ENCODE peak calls at places on chromosomes 2 and 18, in five cellular contexts. Q, I, R, T and L are unnamed samples.

GRCh38 chr2:121480826-121481225 is 49.9 kb upstream of the RNU4ATAC start:
- DNase-seq in Q (no peak), I (no peak), R (peak), T (peak), L (peak)

GRCh38 chr18:23682472-23682871 is 6.8 kb upstream of the LAMA3 start:
- DNase-seq in Q (no peak), I (no peak), R (no peak), T (no peak), L (no peak)

GRCh38 chr18:49813071-49813320 is 337 bp downstream of the ACAA2 start:
- DNase-seq in Q (peak), I (peak), R (peak), T (peak), L (peak)

GRCh38 chr2:55430536-55430935 is 10.9 kb upstream of the CCDC88A start:
- DNase-seq in Q (no peak), I (no peak), R (no peak), T (peak), L (no peak)

GRCh38 chr18:14974576-14974975 is 226.6 kb downstream of the ANKRD30B start:
- DNase-seq in Q (no peak), I (no peak), R (no peak), T (no peak), L (no peak)

GRCh38 chr2:215271466-215271865 is 40.4 kb upstream of the ATIC start:
- DNase-seq in Q (no peak), I (no peak), R (no peak), T (no peak), L (no peak)

GRCh38 chr2:26618611-26619010 is 22.6 kb downstream of the CIB4 start:
- DNase-seq in Q (no peak), I (no peak), R (no peak), T (no peak), L (no peak)

GRCh38 chr2:86298411-86299390 is 38.7 kb downstream of the REEP1 start:
- DNase-seq in Q (no peak), I (no peak), R (no peak), T (no peak), L (no peak)

GRCh38 chr2:231711677-231712461 is 3.5 kb downstream of the PTMA start:
- DNase-seq in Q (no peak), I (peak), R (no peak), T (no peak), L (no peak)

GRCh38 chr18:37270046-37270665 is 295.4 kb downstream of the CELF4 start:
- DNase-seq in Q (peak), I (no peak), R (peak), T (peak), L (peak)

GRCh38 chr18:50188652-50189051 is 6.3 kb downstream of the MYO5B start:
- DNase-seq in Q (no peak), I (peak), R (no peak), T (no peak), L (no peak)

GRCh38 chr2:222709191-222709891 is 37.9 kb downstream of the MOGAT1 start:
- DNase-seq in Q (peak), I (peak), R (peak), T (peak), L (peak)

GRCh38 chr2:96408631-96409542 is 73.3 kb downstream of the NCAPH start:
- DNase-seq in Q (peak), I (no peak), R (no peak), T (peak), L (peak)

GRCh38 chr18:51236225-51236624 is 38.7 kb upstream of the MEX3C start:
- DNase-seq in Q (no peak), I (no peak), R (peak), T (no peak), L (peak)

GRCh38 chr2:128363991-128364390 is 45.3 kb upstream of the HS6ST1 start:
- DNase-seq in Q (no peak), I (no peak), R (no peak), T (no peak), L (no peak)

GRCh38 chr18:950882-951539 is 46.3 kb downstream of the ADCYAP1 start:
- DNase-seq in Q (no peak), I (no peak), R (peak), T (no peak), L (no peak)

GRCh38 chr2:217650716-217651360 is 352.0 kb downstream of the TNS1 start:
- DNase-seq in Q (no peak), I (no peak), R (peak), T (peak), L (peak)

GRCh38 chr2:232894746-232895145 is 24.7 kb downstream of the SNORC start:
- DNase-seq in Q (no peak), I (no peak), R (no peak), T (no peak), L (no peak)

GRCh38 chr18:10705786-10706185 is 180.0 kb downstream of the NAPG start:
- DNase-seq in Q (no peak), I (no peak), R (no peak), T (no peak), L (no peak)

GRCh38 chr2:46296840-46297545 is at the start of gene EPAS1:
- DNase-seq in Q (peak), I (peak), R (peak), T (peak), L (peak)

GRCh38 chr2:144183744-144184143 is 336.2 kb downstream of the ZEB2 start:
- DNase-seq in Q (no peak), I (peak), R (no peak), T (peak), L (no peak)

GRCh38 chr18:2662990-2663389 is 7.5 kb downstream of the SMCHD1 start:
- DNase-seq in Q (no peak), I (no peak), R (no peak), T (no peak), L (no peak)

GRCh38 chr2:121189011-121189410 is 96.0 kb downstream of the TFCP2L1 start:
- DNase-seq in Q (no peak), I (no peak), R (no peak), T (no peak), L (no peak)

GRCh38 chr2:28352104-28352503 is 40.6 kb upstream of the FOSL2 start:
- DNase-seq in Q (peak), I (no peak), R (no peak), T (no peak), L (no peak)

GRCh38 chr2:120934891-120935338 is 199.2 kb downstream of the GLI2 start:
- DNase-seq in Q (no peak), I (peak), R (peak), T (peak), L (peak)

GRCh38 chr2:100350661-100351185 is 28.4 kb upstream of the LONRF2 start:
- DNase-seq in Q (no peak), I (no peak), R (no peak), T (no peak), L (no peak)

GRCh38 chr2:17271401-17271800 is 246.8 kb downstream of the RAD51AP2 start:
- DNase-seq in Q (no peak), I (no peak), R (no peak), T (no peak), L (no peak)

GRCh38 chr2:220664272-220665107 is 907.6 kb downstream of the EPHA4 start:
- DNase-seq in Q (no peak), I (no peak), R (no peak), T (peak), L (no peak)

GRCh38 chr2:138245309-138245708 is 256.3 kb upstream of the SPOPL start:
- DNase-seq in Q (no peak), I (no peak), R (no peak), T (no peak), L (no peak)

GRCh38 chr18:24270937-24271380 is 126.7 kb downstream of the OSBPL1A start:
- DNase-seq in Q (no peak), I (no peak), R (peak), T (peak), L (peak)

GRCh38 chr2:173630425-173631122 is 275.9 kb downstream of the CDCA7 start:
- DNase-seq in Q (no peak), I (no peak), R (no peak), T (peak), L (peak)

GRCh38 chr2:176189666-176190641 is 1.5 kb downstream of the HOXD1 start:
- DNase-seq in Q (no peak), I (no peak), R (no peak), T (no peak), L (no peak)
- H3K4me3 ChIP-seq in Q (peak), I (no peak), R (no peak), T (no peak), L (no peak)

DNA sequence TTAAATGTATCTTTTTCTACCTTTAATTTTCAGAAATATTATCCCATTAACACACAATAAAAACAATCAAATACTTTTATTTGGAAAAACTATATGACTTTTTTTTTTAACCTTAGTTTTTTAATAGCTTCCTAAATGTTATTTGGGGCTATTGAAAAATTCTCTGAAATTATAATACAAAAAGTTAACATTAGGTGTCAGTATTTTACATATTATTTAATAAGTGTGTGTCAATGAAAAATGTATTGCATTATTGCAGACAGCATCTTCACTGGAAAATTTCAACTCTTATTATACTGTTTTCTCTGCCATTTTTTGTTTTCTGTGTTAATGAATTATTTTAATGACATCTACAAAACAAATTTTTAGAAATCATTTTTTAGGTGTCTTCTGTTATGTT is 51.1 kb upstream of the ARHGAP15 start:
- DNase-seq in Q (no peak), I (no peak), R (no peak), T (no peak), L (no peak)
- TF ChIP-seq CTCF in Q (no peak), I (no peak), R (no peak), T (no peak), L (peak)

GRCh38 chr2:162766092-162766491 is 72.5 kb downstream of the KCNH7 start:
- DNase-seq in Q (no peak), I (no peak), R (peak), T (no peak), L (no peak)
- H3K4me3 ChIP-seq in Q (no peak), I (no peak), R (no peak), T (no peak), L (no peak)

DNA sequence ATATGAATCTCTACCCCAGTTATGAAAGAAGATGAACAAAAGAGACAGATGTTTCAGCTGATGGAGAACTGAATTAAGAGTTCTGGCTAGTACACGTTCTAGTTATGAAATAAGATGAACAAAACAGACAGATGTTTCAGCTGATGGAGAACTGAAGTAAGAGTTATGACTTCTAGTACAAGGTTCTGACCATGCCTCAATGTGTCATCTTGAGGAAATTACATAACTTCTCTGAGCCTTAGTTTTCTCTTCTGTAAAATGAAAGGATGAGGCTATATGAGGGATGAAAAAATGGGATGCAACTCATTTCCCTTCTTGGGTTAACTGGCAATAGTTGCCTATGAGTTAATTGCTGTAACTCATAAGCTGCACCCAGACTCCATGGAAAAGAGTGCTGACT is 92.9 kb upstream of the WDR75 start:
- DNase-seq in Q (no peak), I (no peak), R (peak), T (no peak), L (no peak)
- TF ChIP-seq CTCF in Q (no peak), I (no peak), R (no peak), T (no peak), L (no peak)

GRCh38 chr2:1360132-1360531 is 53.1 kb upstream of the TPO start:
- DNase-seq in Q (no peak), I (no peak), R (no peak), T (no peak), L (no peak)
- H3K4me3 ChIP-seq in Q (no peak), I (no peak), R (no peak), T (no peak), L (no peak)

GRCh38 chr2:111692311-111692710 is 191.7 kb downstream of the ANAPC1 start:
- DNase-seq in Q (no peak), I (no peak), R (no peak), T (no peak), L (no peak)
- TF ChIP-seq CTCF in Q (no peak), I (no peak), R (no peak), T (no peak), L (peak)

GRCh38 chr2:205705511-205706397 is 23.5 kb downstream of the NRP2 start:
- DNase-seq in Q (no peak), I (no peak), R (no peak), T (no peak), L (no peak)

GRCh38 chr2:205709319-205709718 is 27.0 kb downstream of the NRP2 start:
- DNase-seq in Q (no peak), I (no peak), R (peak), T (no peak), L (no peak)

GRCh38 chr2:205706769-205707375 is 24.6 kb downstream of the NRP2 start:
- DNase-seq in Q (peak), I (peak), R (peak), T (peak), L (peak)

GRCh38 chr2:205704101-205704741 is 21.9 kb downstream of the NRP2 start:
- DNase-seq in Q (no peak), I (peak), R (no peak), T (no peak), L (peak)

DNA sequence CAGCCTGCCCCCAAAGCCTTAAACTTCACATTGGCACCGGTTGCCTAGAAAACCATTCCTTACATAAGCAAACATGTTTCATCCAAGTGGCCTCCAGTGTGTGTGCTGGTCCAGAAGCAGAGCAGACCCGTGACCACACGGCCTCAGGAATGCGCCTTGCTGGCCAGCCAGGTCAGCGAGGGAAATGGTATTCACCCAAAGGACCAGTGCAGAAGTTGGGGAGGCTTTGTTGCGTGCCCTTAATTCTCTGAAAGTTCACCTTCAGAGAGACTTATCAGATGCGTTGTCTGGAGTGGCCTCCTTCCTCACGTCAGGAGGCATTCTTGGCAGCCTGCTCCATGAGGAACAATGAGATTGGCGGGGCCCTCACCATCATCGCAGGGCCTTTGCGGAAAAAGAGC is 25.9 kb downstream of the NRP2 start:
- DNase-seq in Q (no peak), I (no peak), R (no peak), T (peak), L (peak)
- H3K4me3 ChIP-seq in Q (no peak), I (no peak), R (no peak), T (no peak), L (no peak)

DNA sequence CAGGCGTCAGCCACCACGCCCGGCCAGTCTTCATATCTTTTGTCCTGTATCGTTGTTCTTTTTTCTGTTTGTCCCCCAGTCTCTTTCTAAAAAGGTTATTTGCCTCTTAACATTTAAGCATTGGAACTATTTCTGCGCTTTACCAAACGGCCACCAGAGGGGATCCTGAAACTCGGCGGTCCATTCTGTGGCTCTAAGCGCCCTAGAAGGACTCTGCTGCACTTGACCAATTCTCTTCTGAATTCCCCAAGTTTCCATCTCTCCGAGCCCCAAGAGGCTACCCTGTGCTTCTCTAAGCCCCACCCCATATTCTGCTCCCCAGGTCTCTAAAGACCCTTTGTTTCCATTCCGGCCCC is 33.1 kb upstream of the REG3G start:
- DNase-seq in Q (no peak), I (peak), R (no peak), T (no peak), L (peak)
- TF ChIP-seq CTCF in Q (no peak), I (no peak), R (peak), T (no peak), L (peak)

DNA sequence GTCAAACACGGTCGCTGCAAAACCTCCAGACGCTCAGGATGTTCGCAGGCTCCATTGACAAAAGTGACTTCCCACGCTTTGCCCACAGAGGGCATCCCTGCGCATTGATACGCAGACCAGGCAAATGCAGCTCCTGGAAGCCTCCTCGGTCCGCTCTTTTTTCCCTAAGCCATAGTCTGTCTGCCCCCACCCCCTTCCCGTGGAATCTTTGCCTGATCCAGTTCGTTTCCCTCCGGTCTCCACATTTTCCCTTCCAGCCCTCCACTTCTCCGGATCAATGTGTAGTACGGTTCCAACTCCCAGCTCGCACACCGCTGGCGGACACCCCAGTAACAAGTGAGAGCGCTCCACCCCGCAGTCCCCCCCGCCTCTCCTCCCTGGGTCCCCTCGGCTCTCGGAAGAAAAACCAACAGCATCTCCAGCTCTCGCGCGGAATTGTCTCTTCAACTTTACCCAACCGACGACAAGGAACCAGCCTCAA is at the start of gene DCC:
- DNase-seq in Q (no peak), I (peak), R (peak), T (peak), L (peak)
- H3K4me3 ChIP-seq in Q (peak), I (no peak), R (no peak), T (peak), L (peak)

DNA sequence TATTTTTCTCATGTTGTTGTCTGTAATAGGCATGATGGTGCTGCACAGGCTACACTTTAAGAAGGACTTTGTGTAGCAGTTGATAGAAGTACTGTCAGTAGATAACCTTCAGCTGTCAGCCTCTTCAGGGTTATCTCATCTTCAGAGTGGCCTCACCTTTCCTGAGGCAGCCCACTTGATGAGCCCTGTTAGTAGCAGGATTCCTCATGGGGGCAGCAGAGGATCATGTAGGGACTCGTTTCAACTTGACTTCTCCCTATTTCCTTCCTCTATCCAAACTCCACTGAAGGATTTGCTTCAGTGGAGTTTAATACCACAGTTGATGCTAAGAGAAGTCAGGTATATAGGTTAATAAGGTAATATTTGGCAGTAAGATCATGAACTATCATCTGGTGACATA is 530.3 kb upstream of the FSIP2 start:
- DNase-seq in Q (no peak), I (peak), R (peak), T (peak), L (peak)
- TF ChIP-seq CTCF in Q (peak), I (no peak), R (peak), T (peak), L (peak)